ENCODE peak calls at places on chromosomes 7 and 10, in five cellular contexts. I is NCI-H526; E is aorta; M is amniotic epithelial cell; D is activated CD8-positive, alpha-beta memory T cell treated with anti-CD3 and anti-CD28 coated beads, Interleukin-2, amount 50 U/mL, for 4 hours. Y is an unnamed sample.

GRCh38 chr7:44958645-44959344 is 20.0 kb downstream of the MYO1G start:
- DNase-seq in I (no peak), E (no peak), M (no peak), D (no peak), Y (no peak)

GRCh38 chr10:43846187-43846680 is 197.6 kb upstream of the ZNF32 start:
- DNase-seq in I (no peak), E (peak; percentile 72), M (peak; percentile 79), D (peak; percentile 24), Y (peak; percentile 5)

GRCh38 chr7:101436226-101436745 is 73.6 kb downstream of the COL26A1 start:
- DNase-seq in I (no peak), E (no peak), M (no peak), D (no peak), Y (no peak)

GRCh38 chr7:40219917-40220316 is 85.1 kb downstream of the SUGCT start:
- DNase-seq in I (no peak), E (no peak), M (peak; percentile 88), D (no peak), Y (no peak)

GRCh38 chr10:73910764-73911552 is at the start of gene PLAU:
- DNase-seq in I (no peak), E (peak; percentile 82), M (no peak), D (peak; percentile 37), Y (peak; percentile 37)

GRCh38 chr10:53079283-53079682 is 306.7 kb upstream of the MBL2 start:
- DNase-seq in I (no peak), E (no peak), M (peak; percentile 1), D (no peak), Y (no peak)

GRCh38 chr7:2820508-2820934 is 23.6 kb downstream of the GNA12 start:
- DNase-seq in I (no peak), E (peak; percentile 86), M (peak; percentile 97), D (no peak), Y (no peak)

GRCh38 chr7:151009340-151010001 is 14.8 kb downstream of the ATG9B start:
- DNase-seq in I (no peak), E (peak; percentile 38), M (no peak), D (no peak), Y (no peak)

GRCh38 chr7:68258569-68258968 is 1261.9 kb downstream of the TYW1 start:
- DNase-seq in I (no peak), E (no peak), M (no peak), D (no peak), Y (no peak)